ENCODE peak calls at places on chromosomes 2 and 18, in six cellular contexts. One of them, this sample, is unnamed. For H3K36me3, the result is how much of the 10 kb centered on the place peaks cover.

GRCh38 chr18:79962311-79962710 is 2.1 kb upstream of the HSBP1L1 start:
- DNase-seq in left ventricle myocardium inferior: no peak
- DNase-seq in ovary: no peak
- DNase-seq in IMR-90: peak
- DNase-seq in right lobe of liver: no peak
- DNase-seq in endothelial cell of umbilical vein: no peak
- DNase-seq in this sample: no peak

GRCh38 chr2:6392966-6393365 is 472.7 kb downstream of the CMPK2 start:
- DNase-seq in left ventricle myocardium inferior: no peak
- DNase-seq in ovary: no peak
- DNase-seq in IMR-90: no peak
- DNase-seq in right lobe of liver: no peak
- DNase-seq in endothelial cell of umbilical vein: no peak
- DNase-seq in this sample: no peak

GRCh38 chr2:67668538-67668937 is 271.4 kb downstream of the ETAA1 start:
- DNase-seq in left ventricle myocardium inferior: no peak
- DNase-seq in ovary: no peak
- DNase-seq in IMR-90: no peak
- DNase-seq in right lobe of liver: no peak
- DNase-seq in endothelial cell of umbilical vein: no peak
- DNase-seq in this sample: no peak

GRCh38 chr2:55720417-55720816 is 26.8 kb upstream of the PNPT1 start:
- DNase-seq in left ventricle myocardium inferior: no peak
- DNase-seq in ovary: no peak
- DNase-seq in IMR-90: no peak
- DNase-seq in right lobe of liver: no peak
- DNase-seq in endothelial cell of umbilical vein: no peak
- DNase-seq in this sample: no peak

GRCh38 chr2:172861163-172861562 is 125.5 kb downstream of the RAPGEF4 start:
- DNase-seq in left ventricle myocardium inferior: no peak
- DNase-seq in ovary: no peak
- DNase-seq in IMR-90: no peak
- DNase-seq in right lobe of liver: no peak
- DNase-seq in endothelial cell of umbilical vein: peak
- DNase-seq in this sample: no peak

GRCh38 chr2:238149841-238150572 is 8.8 kb upstream of the ERFE start:
- DNase-seq in left ventricle myocardium inferior: no peak
- DNase-seq in ovary: no peak
- DNase-seq in IMR-90: no peak
- DNase-seq in right lobe of liver: no peak
- DNase-seq in endothelial cell of umbilical vein: no peak
- DNase-seq in this sample: no peak

GRCh38 chr18:47724186-47724975 is 206.1 kb downstream of the SMAD2 start:
- DNase-seq in left ventricle myocardium inferior: no peak
- DNase-seq in ovary: no peak
- DNase-seq in IMR-90: no peak
- DNase-seq in right lobe of liver: no peak
- DNase-seq in endothelial cell of umbilical vein: no peak
- DNase-seq in this sample: no peak

GRCh38 chr2:54456526-54457325 is 599 bp downstream of the SPTBN1 start:
- DNase-seq in left ventricle myocardium inferior: peak
- DNase-seq in ovary: peak
- DNase-seq in IMR-90: peak
- DNase-seq in right lobe of liver: peak
- DNase-seq in endothelial cell of umbilical vein: peak
- DNase-seq in this sample: peak

GRCh38 chr2:239908744-239909143 is 116.4 kb downstream of the NDUFA10 start:
- DNase-seq in left ventricle myocardium inferior: no peak
- DNase-seq in ovary: no peak
- DNase-seq in IMR-90: no peak
- DNase-seq in right lobe of liver: no peak
- DNase-seq in endothelial cell of umbilical vein: no peak
- DNase-seq in this sample: no peak

GRCh38 chr18:48324651-48325050 is 84.5 kb downstream of the ZBTB7C start:
- DNase-seq in left ventricle myocardium inferior: no peak
- DNase-seq in ovary: no peak
- DNase-seq in IMR-90: no peak
- DNase-seq in right lobe of liver: no peak
- DNase-seq in endothelial cell of umbilical vein: no peak
- DNase-seq in this sample: no peak

GRCh38 chr2:218745559-218746469 is 35.2 kb downstream of the TTLL4 start:
- DNase-seq in left ventricle myocardium inferior: peak
- DNase-seq in ovary: no peak
- DNase-seq in IMR-90: peak
- DNase-seq in right lobe of liver: no peak
- DNase-seq in endothelial cell of umbilical vein: no peak
- DNase-seq in this sample: peak

GRCh38 chr2:96764253-96764637 is 3.5 kb downstream of the CNNM4 start:
- DNase-seq in left ventricle myocardium inferior: no peak
- DNase-seq in ovary: no peak
- DNase-seq in IMR-90: no peak
- DNase-seq in right lobe of liver: no peak
- DNase-seq in endothelial cell of umbilical vein: no peak
- DNase-seq in this sample: no peak

GRCh38 chr2:35454966-35455638 is 900.5 kb upstream of the CRIM1 start:
- DNase-seq in left ventricle myocardium inferior: no peak
- DNase-seq in ovary: no peak
- DNase-seq in IMR-90: no peak
- DNase-seq in right lobe of liver: no peak
- DNase-seq in endothelial cell of umbilical vein: peak
- DNase-seq in this sample: no peak

GRCh38 chr2:175976758-175977157 is 25.3 kb downstream of the LNPK start:
- DNase-seq in left ventricle myocardium inferior: no peak
- DNase-seq in ovary: no peak
- DNase-seq in IMR-90: peak
- DNase-seq in right lobe of liver: no peak
- DNase-seq in endothelial cell of umbilical vein: no peak
- DNase-seq in this sample: no peak

GRCh38 chr2:74896232-74896631 is 62.2 kb upstream of the POLE4 start:
- DNase-seq in left ventricle myocardium inferior: no peak
- DNase-seq in ovary: no peak
- DNase-seq in IMR-90: no peak
- DNase-seq in right lobe of liver: no peak
- DNase-seq in endothelial cell of umbilical vein: no peak
- DNase-seq in this sample: no peak

GRCh38 chr2:71451695-71452094 is 1.7 kb upstream of the DYSF start:
- DNase-seq in left ventricle myocardium inferior: no peak
- DNase-seq in ovary: no peak
- DNase-seq in IMR-90: no peak
- DNase-seq in right lobe of liver: no peak
- DNase-seq in endothelial cell of umbilical vein: no peak
- DNase-seq in this sample: no peak

GRCh38 chr2:55718165-55719008 is 24.7 kb upstream of the PNPT1 start:
- DNase-seq in left ventricle myocardium inferior: no peak
- DNase-seq in ovary: peak
- DNase-seq in IMR-90: peak
- DNase-seq in right lobe of liver: no peak
- DNase-seq in endothelial cell of umbilical vein: peak
- DNase-seq in this sample: peak

GRCh38 chr18:3062798-3063563 is 50.0 kb upstream of the LPIN2 start:
- DNase-seq in left ventricle myocardium inferior: peak
- DNase-seq in ovary: peak
- DNase-seq in IMR-90: peak
- DNase-seq in right lobe of liver: peak
- DNase-seq in endothelial cell of umbilical vein: peak
- DNase-seq in this sample: peak

GRCh38 chr2:178109813-178110212 is 2.4 kb upstream of the RBM45 start:
- DNase-seq in left ventricle myocardium inferior: no peak
- DNase-seq in ovary: no peak
- DNase-seq in IMR-90: peak
- DNase-seq in right lobe of liver: no peak
- DNase-seq in endothelial cell of umbilical vein: peak
- DNase-seq in this sample: no peak

GRCh38 chr18:66344227-66344626 is 259.7 kb downstream of the CDH19 start:
- DNase-seq in left ventricle myocardium inferior: no peak
- DNase-seq in ovary: no peak
- DNase-seq in IMR-90: no peak
- DNase-seq in right lobe of liver: no peak
- DNase-seq in endothelial cell of umbilical vein: no peak
- DNase-seq in this sample: no peak

GRCh38 chr2:165863816-165864221 is 69.8 kb upstream of the GALNT3 start:
- DNase-seq in left ventricle myocardium inferior: no peak
- DNase-seq in ovary: no peak
- DNase-seq in IMR-90: no peak
- DNase-seq in right lobe of liver: no peak
- DNase-seq in endothelial cell of umbilical vein: no peak
- DNase-seq in this sample: no peak

GRCh38 chr18:74963820-74964446 is 245.0 kb downstream of the PTGR3 start:
- DNase-seq in left ventricle myocardium inferior: no peak
- DNase-seq in ovary: no peak
- DNase-seq in IMR-90: peak
- DNase-seq in right lobe of liver: no peak
- DNase-seq in endothelial cell of umbilical vein: peak
- DNase-seq in this sample: no peak

GRCh38 chr2:187658952-187659525 is 104.8 kb upstream of the TFPI start:
- DNase-seq in left ventricle myocardium inferior: no peak
- DNase-seq in ovary: no peak
- DNase-seq in IMR-90: peak
- DNase-seq in right lobe of liver: no peak
- DNase-seq in endothelial cell of umbilical vein: peak
- DNase-seq in this sample: no peak

GRCh38 chr2:88003074-88003755 is 13.1 kb downstream of the RNU2-63P start:
- DNase-seq in left ventricle myocardium inferior: no peak
- DNase-seq in ovary: no peak
- DNase-seq in IMR-90: no peak
- DNase-seq in right lobe of liver: no peak
- DNase-seq in endothelial cell of umbilical vein: no peak
- DNase-seq in this sample: no peak

GRCh38 chr2:236939271-236939670 is 146.4 kb upstream of the COPS8 start:
- DNase-seq in left ventricle myocardium inferior: no peak
- DNase-seq in ovary: no peak
- DNase-seq in IMR-90: no peak
- DNase-seq in right lobe of liver: no peak
- DNase-seq in endothelial cell of umbilical vein: no peak
- DNase-seq in this sample: no peak

GRCh38 chr2:120805011-120805410 is 69.3 kb downstream of the GLI2 start:
- DNase-seq in left ventricle myocardium inferior: no peak
- DNase-seq in ovary: no peak
- DNase-seq in IMR-90: no peak
- DNase-seq in right lobe of liver: no peak
- DNase-seq in endothelial cell of umbilical vein: no peak
- DNase-seq in this sample: no peak

GRCh38 chr2:78585849-78586248 is 439.7 kb upstream of the REG3G start:
- DNase-seq in left ventricle myocardium inferior: no peak
- DNase-seq in ovary: no peak
- DNase-seq in IMR-90: no peak
- DNase-seq in right lobe of liver: no peak
- DNase-seq in endothelial cell of umbilical vein: no peak
- DNase-seq in this sample: no peak

GRCh38 chr2:172662099-172662498 is 73.5 kb upstream of the RAPGEF4 start:
- DNase-seq in left ventricle myocardium inferior: no peak
- DNase-seq in ovary: no peak
- DNase-seq in IMR-90: no peak
- DNase-seq in right lobe of liver: no peak
- DNase-seq in endothelial cell of umbilical vein: no peak
- DNase-seq in this sample: no peak

GRCh38 chr2:144587306-144587705 is 67.4 kb upstream of the ZEB2 start:
- DNase-seq in left ventricle myocardium inferior: no peak
- DNase-seq in ovary: no peak
- DNase-seq in IMR-90: no peak
- DNase-seq in right lobe of liver: no peak
- DNase-seq in endothelial cell of umbilical vein: no peak
- DNase-seq in this sample: no peak

DNA sequence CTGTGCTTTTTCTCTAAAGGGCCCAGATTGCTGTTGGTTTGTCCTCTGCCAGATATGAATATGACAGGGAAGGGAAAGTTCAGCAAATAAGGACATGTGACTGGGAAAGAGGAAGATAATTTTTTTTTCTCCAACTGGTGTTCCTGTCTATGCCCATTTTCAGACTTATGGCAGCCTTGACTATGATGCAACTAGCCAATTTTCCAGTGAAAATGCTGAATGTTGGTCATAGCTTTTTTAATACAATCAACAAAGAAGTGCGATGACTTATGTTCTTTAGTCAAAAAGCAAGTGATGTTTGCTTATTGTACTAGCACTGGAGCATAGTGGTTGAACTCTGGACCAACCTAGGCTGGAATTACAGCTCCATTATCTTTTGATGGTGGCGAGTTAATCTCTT is 7.7 kb downstream of the MDH1 start:
- DNase-seq in left ventricle myocardium inferior: no peak
- DNase-seq in ovary: no peak
- DNase-seq in IMR-90: no peak
- DNase-seq in right lobe of liver: no peak
- DNase-seq in endothelial cell of umbilical vein: no peak
- DNase-seq in this sample: no peak
- H3K36me3 ChIP-seq in left ventricle myocardium inferior: half or more
- H3K36me3 ChIP-seq in ovary: under half
- H3K36me3 ChIP-seq in IMR-90: under half
- H3K36me3 ChIP-seq in right lobe of liver: under half
- H3K36me3 ChIP-seq in endothelial cell of umbilical vein: under half
- H3K36me3 ChIP-seq in this sample: under half

GRCh38 chr2:119028327-119029174 is 86.6 kb downstream of the MARCO start:
- DNase-seq in left ventricle myocardium inferior: no peak
- DNase-seq in ovary: no peak
- DNase-seq in IMR-90: peak
- DNase-seq in right lobe of liver: no peak
- DNase-seq in endothelial cell of umbilical vein: peak
- DNase-seq in this sample: no peak
- TF ChIP-seq CTCF in left ventricle myocardium inferior: peak
- TF ChIP-seq CTCF in ovary: no peak
- TF ChIP-seq CTCF in IMR-90: peak
- TF ChIP-seq CTCF in right lobe of liver: peak
- TF ChIP-seq CTCF in endothelial cell of umbilical vein: peak
- TF ChIP-seq CTCF in this sample: peak

DNA sequence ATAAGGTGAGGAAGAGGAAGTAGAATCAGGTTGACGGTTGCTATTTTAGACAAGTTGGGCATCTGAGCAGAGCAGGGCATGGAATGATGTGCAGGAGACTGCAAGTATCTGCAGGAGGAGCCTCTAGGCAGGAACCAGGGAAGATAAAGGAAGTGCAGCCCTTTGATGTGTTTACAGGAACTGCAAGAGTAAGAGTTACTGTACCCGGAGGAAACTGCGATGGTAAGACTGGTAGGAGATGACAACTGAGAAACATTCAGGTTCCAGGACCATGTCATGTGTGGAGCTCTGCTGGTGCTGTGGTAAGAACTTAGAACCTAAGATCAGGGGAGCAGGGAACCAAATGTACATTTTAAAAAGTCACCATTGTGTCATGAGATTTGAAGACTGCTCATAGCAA is 134.3 kb upstream of the STON1 start:
- DNase-seq in left ventricle myocardium inferior: no peak
- DNase-seq in ovary: no peak
- DNase-seq in IMR-90: no peak
- DNase-seq in right lobe of liver: no peak
- DNase-seq in endothelial cell of umbilical vein: no peak
- DNase-seq in this sample: no peak
- H3K27ac ChIP-seq in left ventricle myocardium inferior: no peak
- H3K27ac ChIP-seq in ovary: no peak
- H3K27ac ChIP-seq in IMR-90: no peak
- H3K27ac ChIP-seq in right lobe of liver: no peak
- H3K27ac ChIP-seq in endothelial cell of umbilical vein: no peak
- H3K27ac ChIP-seq in this sample: no peak

DNA sequence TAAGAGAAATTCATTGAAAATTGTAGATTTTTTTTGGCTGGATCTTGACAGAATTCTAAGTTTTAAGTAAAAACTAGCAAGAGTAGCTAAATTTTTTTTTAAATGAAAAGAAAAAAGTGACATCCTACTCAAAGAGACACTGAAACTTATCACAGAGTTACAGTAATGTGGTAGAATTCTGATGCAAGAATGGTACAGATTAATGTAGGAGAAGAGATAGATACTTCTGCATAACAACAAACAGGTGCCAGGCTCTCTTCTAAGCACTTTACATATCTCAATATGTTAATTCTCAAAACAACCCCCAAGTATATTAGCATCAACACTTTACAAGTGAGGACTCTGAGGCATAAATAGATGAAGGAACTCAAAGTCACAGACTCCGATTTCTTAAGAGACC is 28.1 kb downstream of the GCC2 start:
- DNase-seq in left ventricle myocardium inferior: no peak
- DNase-seq in ovary: no peak
- DNase-seq in IMR-90: no peak
- DNase-seq in right lobe of liver: no peak
- DNase-seq in endothelial cell of umbilical vein: no peak
- DNase-seq in this sample: no peak
- H3K36me3 ChIP-seq in left ventricle myocardium inferior: half or more
- H3K36me3 ChIP-seq in ovary: under half
- H3K36me3 ChIP-seq in IMR-90: under half
- H3K36me3 ChIP-seq in right lobe of liver: under half
- H3K36me3 ChIP-seq in endothelial cell of umbilical vein: under half
- H3K36me3 ChIP-seq in this sample: under half